ENCODE peak calls at places on chromosome 4, in ten cellular contexts. F, L, A, D, H, W, I, Q, U and G are unnamed samples.

GRCh38 chr4:1777822-1778641 is 15.1 kb upstream of the FGFR3 start:
- DNase-seq in W (no peak), D (no peak), I (peak; percentile 51), A (no peak), F (peak; percentile 97), H (no peak), L (peak; percentile 59), Q (no peak), U (peak; percentile 72), G (peak; percentile 100)

GRCh38 chr4:2842667-2843022 is 999 bp upstream of the ADD1 start:
- DNase-seq in I (no peak), F (peak; percentile 49), L (no peak), A (no peak), H (no peak), Q (no peak), D (no peak), U (peak; percentile 18), W (no peak), G (peak; percentile 30)

GRCh38 chr4:5784021-5784420 is 73.0 kb downstream of the EVC start:
- DNase-seq in Q (no peak), A (no peak), W (no peak), D (no peak), F (no peak), H (no peak), L (no peak), U (no peak), I (no peak), G (no peak)

GRCh38 chr4:188107931-188108843 is 1.2 kb downstream of the TRIML2 start:
- DNase-seq in I (no peak), H (no peak), F (peak; percentile 19), L (peak; percentile 9), U (peak; percentile 70), Q (no peak), D (no peak), A (no peak), W (no peak), G (peak; percentile 75)

GRCh38 chr4:78293841-78294301 is 236.7 kb downstream of the FRAS1 start:
- DNase-seq in F (peak; percentile 35), Q (peak; percentile 69), H (no peak), I (no peak), A (no peak), L (peak; percentile 78), W (no peak), U (peak; percentile 56), D (no peak), G (peak; percentile 44)

GRCh38 chr4:150145090-150145949 is 67.1 kb downstream of the DCLK2 start:
- DNase-seq in A (no peak), H (no peak), W (no peak), L (no peak), I (no peak), Q (peak; percentile 13), D (no peak), U (peak; percentile 55), F (no peak), G (no peak)

GRCh38 chr4:182427530-182427929 is 184.3 kb downstream of the TENM3 start:
- DNase-seq in F (no peak), H (no peak), A (no peak), W (no peak), L (no peak), Q (no peak), I (no peak), U (peak; percentile 8), D (no peak), G (no peak)

GRCh38 chr4:156294577-156294976 is 340.9 kb upstream of the CTSO start:
- DNase-seq in F (peak; percentile 42), A (no peak), Q (peak; percentile 82), I (no peak), U (peak; percentile 90), H (peak; percentile 42), D (peak; percentile 64), W (no peak), L (peak; percentile 77), G (peak; percentile 61)

GRCh38 chr4:148922497-148922896 is 480.3 kb upstream of the NR3C2 start:
- DNase-seq in L (no peak), U (no peak), D (no peak), H (no peak), Q (no peak), F (no peak), W (no peak), A (no peak), I (no peak), G (no peak)

GRCh38 chr4:139419388-139419914 is 34.5 kb upstream of the RAB33B start:
- DNase-seq in U (peak; percentile 47), D (peak; percentile 75), I (no peak), A (peak; percentile 42), H (no peak), L (peak; percentile 5), Q (no peak), W (no peak), F (no peak), G (no peak)

GRCh38 chr4:77959566-77960338 is 97.1 kb downstream of the MRPL1 start:
- DNase-seq in Q (peak; percentile 67), I (no peak), D (peak; percentile 28), W (peak; percentile 1), F (peak; percentile 80), H (no peak), U (peak; percentile 64), L (peak; percentile 2), A (no peak), G (no peak)

GRCh38 chr4:142396279-142396678 is 449.8 kb downstream of the INPP4B start:
- DNase-seq in W (no peak), F (no peak), Q (no peak), D (no peak), A (no peak), U (peak; percentile 77), H (no peak), L (no peak), I (no peak), G (no peak)

GRCh38 chr4:1055721-1056590 is 44.5 kb downstream of the FGFRL1 start:
- DNase-seq in U (no peak), W (peak; percentile 91), F (peak; percentile 71), A (peak; percentile 63), Q (no peak), D (no peak), I (no peak), L (no peak), H (peak; percentile 36), G (no peak)

GRCh38 chr4:88104902-88105610 is 53.4 kb downstream of the ABCG2 start:
- DNase-seq in I (no peak), H (no peak), L (peak; percentile 60), F (no peak), W (no peak), D (peak; percentile 26), Q (peak; percentile 4), A (no peak), U (peak; percentile 90), G (no peak)